ENCODE peak calls at places on chromosomes 6 and 20, in seven cellular contexts. One of them, this sample, is unnamed.

GRCh38 chr6:43668151-43669028 is 19.2 kb downstream of the MRPS18A start:
- DNase-seq in ovary: peak
- DNase-seq in kidney: peak
- DNase-seq in endothelial cell: peak
- DNase-seq in cardiac fibroblast: peak
- DNase-seq in fibroblast of lung: peak
- DNase-seq in IMR-90: peak
- DNase-seq in this sample: peak

GRCh38 chr6:1027109-1027794 is 284.6 kb upstream of the FOXQ1 start:
- DNase-seq in endothelial cell: no peak
- DNase-seq in ovary: no peak
- DNase-seq in cardiac fibroblast: no peak
- DNase-seq in fibroblast of lung: peak
- DNase-seq in kidney: peak
- DNase-seq in IMR-90: peak
- DNase-seq in this sample: no peak

GRCh38 chr20:40860487-40860902 is 168.1 kb upstream of the TOP1 start:
- DNase-seq in ovary: no peak
- DNase-seq in kidney: peak
- DNase-seq in fibroblast of lung: peak
- DNase-seq in cardiac fibroblast: peak
- DNase-seq in IMR-90: peak
- DNase-seq in endothelial cell: no peak
- DNase-seq in this sample: no peak

GRCh38 chr6:65680232-65680631 is 26.8 kb downstream of the EYS start:
- DNase-seq in kidney: no peak
- DNase-seq in fibroblast of lung: no peak
- DNase-seq in endothelial cell: no peak
- DNase-seq in ovary: no peak
- DNase-seq in IMR-90: no peak
- DNase-seq in cardiac fibroblast: no peak
- DNase-seq in this sample: no peak

GRCh38 chr20:1505871-1506270 is 14.7 kb upstream of the SIRPB2 start:
- DNase-seq in ovary: no peak
- DNase-seq in fibroblast of lung: no peak
- DNase-seq in cardiac fibroblast: peak
- DNase-seq in kidney: no peak
- DNase-seq in endothelial cell: no peak
- DNase-seq in IMR-90: no peak
- DNase-seq in this sample: no peak

GRCh38 chr6:20202070-20202658 is 10.1 kb downstream of the MBOAT1 start:
- DNase-seq in fibroblast of lung: peak
- DNase-seq in IMR-90: peak
- DNase-seq in kidney: no peak
- DNase-seq in cardiac fibroblast: peak
- DNase-seq in ovary: no peak
- DNase-seq in endothelial cell: no peak
- DNase-seq in this sample: no peak

GRCh38 chr6:43635387-43636311 is at the start of gene MAD2L1BP:
- DNase-seq in cardiac fibroblast: peak
- DNase-seq in IMR-90: peak
- DNase-seq in kidney: peak
- DNase-seq in ovary: peak
- DNase-seq in fibroblast of lung: peak
- DNase-seq in endothelial cell: peak
- DNase-seq in this sample: peak

GRCh38 chr6:79134699-79135474 is 56.8 kb upstream of the PHIP start:
- DNase-seq in endothelial cell: no peak
- DNase-seq in IMR-90: no peak
- DNase-seq in cardiac fibroblast: no peak
- DNase-seq in ovary: no peak
- DNase-seq in fibroblast of lung: no peak
- DNase-seq in kidney: no peak
- DNase-seq in this sample: no peak

GRCh38 chr20:34374209-34374749 is 11.2 kb downstream of the ITCH start:
- DNase-seq in endothelial cell: no peak
- DNase-seq in ovary: no peak
- DNase-seq in cardiac fibroblast: no peak
- DNase-seq in fibroblast of lung: no peak
- DNase-seq in IMR-90: no peak
- DNase-seq in kidney: no peak
- DNase-seq in this sample: no peak

GRCh38 chr6:160348552-160349441 is 619 bp downstream of the SLC22A3 start:
- DNase-seq in IMR-90: no peak
- DNase-seq in endothelial cell: peak
- DNase-seq in cardiac fibroblast: peak
- DNase-seq in fibroblast of lung: peak
- DNase-seq in ovary: peak
- DNase-seq in kidney: no peak
- DNase-seq in this sample: no peak

GRCh38 chr6:73362869-73363536 is 545 bp downstream of the KHDC3L start:
- DNase-seq in ovary: no peak
- DNase-seq in fibroblast of lung: no peak
- DNase-seq in endothelial cell: no peak
- DNase-seq in cardiac fibroblast: no peak
- DNase-seq in IMR-90: no peak
- DNase-seq in kidney: no peak
- DNase-seq in this sample: no peak

GRCh38 chr20:13426870-13427269 is 205.8 kb downstream of the ISM1 start:
- DNase-seq in cardiac fibroblast: no peak
- DNase-seq in ovary: no peak
- DNase-seq in IMR-90: no peak
- DNase-seq in fibroblast of lung: no peak
- DNase-seq in endothelial cell: no peak
- DNase-seq in kidney: no peak
- DNase-seq in this sample: no peak

GRCh38 chr20:34355427-34355826 is 7.6 kb upstream of the ITCH start:
- DNase-seq in fibroblast of lung: no peak
- DNase-seq in ovary: no peak
- DNase-seq in IMR-90: no peak
- DNase-seq in endothelial cell: no peak
- DNase-seq in kidney: no peak
- DNase-seq in cardiac fibroblast: no peak
- DNase-seq in this sample: no peak

GRCh38 chr6:13760948-13761347 is 49.3 kb upstream of the RANBP9 start:
- DNase-seq in kidney: no peak
- DNase-seq in IMR-90: peak
- DNase-seq in fibroblast of lung: peak
- DNase-seq in endothelial cell: no peak
- DNase-seq in ovary: no peak
- DNase-seq in cardiac fibroblast: peak
- DNase-seq in this sample: no peak

GRCh38 chr6:72219536-72219935 is 333.2 kb downstream of the RIMS1 start:
- DNase-seq in endothelial cell: no peak
- DNase-seq in fibroblast of lung: peak
- DNase-seq in IMR-90: peak
- DNase-seq in kidney: no peak
- DNase-seq in cardiac fibroblast: peak
- DNase-seq in ovary: no peak
- DNase-seq in this sample: no peak

GRCh38 chr6:815348-815738 is 122.4 kb upstream of the EXOC2 start:
- DNase-seq in fibroblast of lung: no peak
- DNase-seq in kidney: no peak
- DNase-seq in ovary: no peak
- DNase-seq in cardiac fibroblast: no peak
- DNase-seq in IMR-90: no peak
- DNase-seq in endothelial cell: peak
- DNase-seq in this sample: no peak

GRCh38 chr6:124964084-124964763 is 2.0 kb downstream of the RNF217 start:
- DNase-seq in cardiac fibroblast: peak
- DNase-seq in kidney: no peak
- DNase-seq in fibroblast of lung: peak
- DNase-seq in endothelial cell: no peak
- DNase-seq in IMR-90: peak
- DNase-seq in ovary: no peak
- DNase-seq in this sample: no peak

GRCh38 chr20:45301824-45302251 is 4.8 kb upstream of the RBPJL start:
- DNase-seq in endothelial cell: no peak
- DNase-seq in cardiac fibroblast: no peak
- DNase-seq in fibroblast of lung: no peak
- DNase-seq in ovary: no peak
- DNase-seq in IMR-90: no peak
- DNase-seq in kidney: no peak
- DNase-seq in this sample: no peak

GRCh38 chr6:156776841-156777576 is at the start of gene ARID1B:
- DNase-seq in cardiac fibroblast: peak
- DNase-seq in IMR-90: peak
- DNase-seq in kidney: peak
- DNase-seq in fibroblast of lung: peak
- DNase-seq in ovary: peak
- DNase-seq in endothelial cell: peak
- DNase-seq in this sample: peak

GRCh38 chr6:77015350-77015749 is 447.9 kb downstream of the HTR1B start:
- DNase-seq in endothelial cell: no peak
- DNase-seq in fibroblast of lung: peak
- DNase-seq in cardiac fibroblast: peak
- DNase-seq in kidney: no peak
- DNase-seq in ovary: no peak
- DNase-seq in IMR-90: peak
- DNase-seq in this sample: no peak

GRCh38 chr6:16276991-16277981 is 38.9 kb downstream of the GMPR start:
- DNase-seq in endothelial cell: peak
- DNase-seq in cardiac fibroblast: peak
- DNase-seq in kidney: no peak
- DNase-seq in IMR-90: peak
- DNase-seq in ovary: peak
- DNase-seq in fibroblast of lung: peak
- DNase-seq in this sample: no peak

GRCh38 chr6:42022755-42023384 is 27.5 kb upstream of the TAF8 start:
- DNase-seq in ovary: no peak
- DNase-seq in IMR-90: no peak
- DNase-seq in fibroblast of lung: no peak
- DNase-seq in endothelial cell: no peak
- DNase-seq in cardiac fibroblast: no peak
- DNase-seq in kidney: peak
- DNase-seq in this sample: no peak

GRCh38 chr20:62977613-62978558 is 25.4 kb downstream of the SLC17A9 start:
- DNase-seq in ovary: no peak
- DNase-seq in cardiac fibroblast: no peak
- DNase-seq in kidney: no peak
- DNase-seq in fibroblast of lung: no peak
- DNase-seq in endothelial cell: no peak
- DNase-seq in IMR-90: no peak
- DNase-seq in this sample: peak

GRCh38 chr6:169177516-169178196 is 76.0 kb downstream of the THBS2 start:
- DNase-seq in endothelial cell: no peak
- DNase-seq in ovary: no peak
- DNase-seq in IMR-90: peak
- DNase-seq in cardiac fibroblast: no peak
- DNase-seq in fibroblast of lung: peak
- DNase-seq in kidney: no peak
- DNase-seq in this sample: no peak

DNA sequence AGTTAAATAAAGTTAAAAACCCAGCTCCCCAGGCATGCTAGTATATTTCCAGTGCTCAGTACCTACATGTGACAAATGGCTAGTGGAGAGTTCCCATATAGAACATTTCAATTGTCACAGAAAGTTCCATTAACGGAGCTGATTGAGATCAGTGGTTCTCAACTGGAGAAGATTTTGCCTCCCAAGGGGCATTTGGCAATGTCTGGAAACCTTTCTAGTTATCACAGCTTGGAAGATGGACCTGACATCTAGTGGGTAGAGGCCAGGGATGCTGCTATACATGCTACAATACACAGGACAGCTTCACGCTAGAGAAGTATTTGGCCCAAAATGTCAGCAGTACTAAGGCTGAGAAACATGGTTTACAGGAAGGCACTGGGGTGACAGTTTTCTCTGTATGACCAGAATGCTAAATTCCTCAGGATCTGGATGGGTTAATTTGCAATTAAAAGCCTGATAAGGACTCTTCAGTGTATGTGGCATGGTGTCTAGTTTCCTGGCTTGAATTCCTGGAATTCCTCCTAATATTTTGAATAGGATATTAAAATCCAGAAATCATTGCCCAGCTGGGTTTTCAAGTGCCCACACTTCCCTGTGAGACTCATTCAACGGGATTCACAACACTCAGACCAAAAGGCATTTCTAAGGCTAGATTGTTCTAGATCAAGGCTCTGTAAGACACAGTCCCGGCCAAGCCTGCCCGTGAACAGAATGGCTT is 84.7 kb upstream of the SALL4 start:
- DNase-seq in cardiac fibroblast: no peak
- DNase-seq in fibroblast of lung: no peak
- DNase-seq in ovary: no peak
- DNase-seq in endothelial cell: no peak
- DNase-seq in IMR-90: no peak
- DNase-seq in kidney: no peak
- DNase-seq in this sample: no peak
- TF ChIP-seq CTCF in cardiac fibroblast: no peak
- TF ChIP-seq CTCF in fibroblast of lung: no peak
- TF ChIP-seq CTCF in ovary: no peak
- TF ChIP-seq CTCF in endothelial cell: no peak
- TF ChIP-seq CTCF in IMR-90: no peak
- TF ChIP-seq CTCF in kidney: no peak
- TF ChIP-seq CTCF in this sample: no peak

DNA sequence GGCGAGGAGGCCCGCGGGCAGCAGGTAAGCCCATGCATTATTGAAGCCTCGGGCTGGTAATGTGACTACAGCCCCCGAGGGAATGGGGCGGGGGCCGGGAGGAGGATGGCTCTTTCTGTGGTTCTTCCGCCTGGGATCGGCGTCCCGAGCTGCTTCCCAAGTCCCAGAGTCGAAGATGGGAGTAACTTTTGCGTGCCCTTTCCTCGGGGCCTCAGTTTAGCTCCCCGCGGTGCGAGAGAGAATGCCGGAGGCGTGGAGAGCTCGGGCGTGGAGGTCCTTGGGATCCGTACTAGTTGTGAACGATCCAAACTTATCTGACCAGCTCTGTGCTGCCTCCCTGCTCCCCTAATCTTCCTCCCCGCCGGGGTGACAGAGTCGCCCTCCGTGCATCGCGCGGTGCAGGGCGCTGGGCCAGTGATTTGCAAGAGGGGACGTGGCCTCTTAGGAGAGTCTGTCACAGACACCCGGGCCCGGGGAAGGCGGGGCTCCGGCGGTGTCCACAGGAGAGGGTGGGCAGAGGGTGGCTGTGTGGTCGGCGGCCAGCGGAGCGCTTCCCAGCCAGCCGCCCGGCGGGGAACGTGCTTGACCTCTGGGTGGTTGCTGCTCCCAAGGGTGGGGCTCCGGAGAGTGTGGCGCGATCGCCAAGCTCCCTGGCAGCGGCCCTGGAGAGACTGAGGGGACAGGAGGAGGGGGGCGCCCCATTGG is 815 bp downstream of the UTRN start:
- DNase-seq in cardiac fibroblast: peak
- DNase-seq in ovary: peak
- DNase-seq in kidney: peak
- DNase-seq in IMR-90: peak
- DNase-seq in endothelial cell: peak
- DNase-seq in fibroblast of lung: peak
- DNase-seq in this sample: peak
- TF ChIP-seq CTCF in cardiac fibroblast: no peak
- TF ChIP-seq CTCF in ovary: no peak
- TF ChIP-seq CTCF in kidney: no peak
- TF ChIP-seq CTCF in IMR-90: no peak
- TF ChIP-seq CTCF in endothelial cell: no peak
- TF ChIP-seq CTCF in fibroblast of lung: no peak
- TF ChIP-seq CTCF in this sample: no peak

GRCh38 chr20:32336918-32337347 is 21.2 kb upstream of the ASXL1 start:
- DNase-seq in ovary: no peak
- DNase-seq in kidney: no peak
- DNase-seq in cardiac fibroblast: peak
- DNase-seq in fibroblast of lung: peak
- DNase-seq in IMR-90: peak
- DNase-seq in endothelial cell: no peak
- DNase-seq in this sample: no peak
- TF ChIP-seq CTCF in ovary: peak
- TF ChIP-seq CTCF in kidney: peak
- TF ChIP-seq CTCF in cardiac fibroblast: peak
- TF ChIP-seq CTCF in fibroblast of lung: peak
- TF ChIP-seq CTCF in IMR-90: peak
- TF ChIP-seq CTCF in endothelial cell: peak
- TF ChIP-seq CTCF in this sample: peak

GRCh38 chr6:133854633-133855598 is 34.0 kb upstream of the TCF21 start:
- DNase-seq in cardiac fibroblast: no peak
- DNase-seq in IMR-90: no peak
- DNase-seq in ovary: no peak
- DNase-seq in fibroblast of lung: no peak
- DNase-seq in kidney: peak
- DNase-seq in endothelial cell: peak
- DNase-seq in this sample: no peak
- TF ChIP-seq CTCF in cardiac fibroblast: no peak
- TF ChIP-seq CTCF in IMR-90: peak
- TF ChIP-seq CTCF in ovary: no peak
- TF ChIP-seq CTCF in fibroblast of lung: no peak
- TF ChIP-seq CTCF in kidney: no peak
- TF ChIP-seq CTCF in endothelial cell: no peak
- TF ChIP-seq CTCF in this sample: no peak